ENCODE peak calls at places on chromosomes 6 and 20, in six cellular contexts. U, J, O, T, L and Q are unnamed samples.

GRCh38 chr20:25213566-25214415 is 18.3 kb downstream of the ENTPD6 start:
- DNase-seq in J (no peak), U (no peak), L (no peak), O (peak; percentile 9), T (no peak), Q (no peak)

GRCh38 chr20:34318609-34319443 is 15.7 kb upstream of the AHCY start:
- DNase-seq in O (no peak), L (no peak), T (no peak), J (no peak), U (no peak), Q (no peak)

GRCh38 chr6:17454316-17455005 is 61.1 kb downstream of the CAP2 start:
- DNase-seq in U (no peak), O (no peak), L (no peak), T (no peak), J (no peak), Q (no peak)

GRCh38 chr6:49326337-49326736 is 136.7 kb downstream of the MMUT start:
- DNase-seq in T (no peak), L (no peak), J (no peak), O (no peak), U (no peak), Q (no peak)

GRCh38 chr6:7761047-7761446 is 35.1 kb downstream of the BMP6 start:
- DNase-seq in U (no peak), L (no peak), T (no peak), O (no peak), J (no peak), Q (no peak)

GRCh38 chr6:45626087-45626891 is 248.6 kb upstream of the SUPT3H start:
- DNase-seq in T (no peak), L (peak; percentile 59), U (no peak), O (no peak), J (no peak), Q (no peak)

GRCh38 chr20:1876975-1877603 is 18.1 kb upstream of the SIRPA start:
- DNase-seq in U (peak; percentile 13), J (no peak), T (no peak), L (no peak), O (no peak), Q (no peak)

GRCh38 chr20:25277051-25277801 is 29.3 kb downstream of the PYGB start:
- DNase-seq in J (peak; percentile 10), T (peak; percentile 59), U (peak; percentile 39), O (peak; percentile 11), L (no peak), Q (no peak)

GRCh38 chr6:38261626-38262025 is 378.1 kb downstream of the BTBD9 start:
- DNase-seq in O (no peak), J (no peak), U (no peak), T (no peak), L (no peak), Q (no peak)

GRCh38 chr20:63013207-63013606 is 6.4 kb upstream of the BHLHE23 start:
- DNase-seq in J (no peak), L (no peak), T (no peak), O (no peak), U (no peak), Q (no peak)

GRCh38 chr6:1496836-1497592 is 107.6 kb downstream of the FOXF2 start:
- DNase-seq in T (no peak), U (no peak), O (no peak), L (no peak), J (no peak), Q (no peak)

GRCh38 chr6:141925001-141925400 is 207.7 kb upstream of the GJE1 start:
- DNase-seq in O (no peak), L (no peak), T (no peak), U (no peak), J (no peak), Q (no peak)

GRCh38 chr6:87588756-87589407 is 905 bp downstream of the RARS2 start:
- DNase-seq in O (no peak), L (no peak), T (no peak), J (no peak), U (no peak), Q (no peak)

GRCh38 chr6:157607317-157608109 is 215.5 kb upstream of the SNX9 start:
- DNase-seq in T (no peak), O (no peak), J (no peak), L (no peak), U (no peak), Q (no peak)

GRCh38 chr20:12265662-12266061 is 348.0 kb downstream of the BTBD3 start:
- DNase-seq in J (no peak), T (no peak), L (peak; percentile 8), O (no peak), U (no peak), Q (no peak)

GRCh38 chr6:82397962-82398692 is 34.5 kb downstream of the TPBG start:
- DNase-seq in O (no peak), L (no peak), T (no peak), U (no peak), J (no peak), Q (no peak)

GRCh38 chr20:10763117-10763516 is 89.3 kb upstream of the JAG1 start:
- DNase-seq in O (no peak), J (no peak), U (no peak), T (no peak), L (no peak), Q (no peak)

GRCh38 chr20:37414133-37414532 is 68.2 kb downstream of the SRC start:
- DNase-seq in T (no peak), L (no peak), O (no peak), J (no peak), U (no peak), Q (no peak)

GRCh38 chr20:1207293-1207884 is 4.1 kb downstream of the C20orf202 start:
- DNase-seq in O (no peak), J (no peak), L (no peak), U (no peak), T (no peak), Q (no peak)

GRCh38 chr6:127303917-127304316 is 37.3 kb downstream of the RNF146 start:
- DNase-seq in L (no peak), U (no peak), O (no peak), J (no peak), T (no peak), Q (no peak)

GRCh38 chr6:34355889-34356288 is 36.6 kb downstream of the NUDT3 start:
- DNase-seq in U (no peak), T (no peak), L (no peak), O (no peak), J (no peak), Q (no peak)

DNA sequence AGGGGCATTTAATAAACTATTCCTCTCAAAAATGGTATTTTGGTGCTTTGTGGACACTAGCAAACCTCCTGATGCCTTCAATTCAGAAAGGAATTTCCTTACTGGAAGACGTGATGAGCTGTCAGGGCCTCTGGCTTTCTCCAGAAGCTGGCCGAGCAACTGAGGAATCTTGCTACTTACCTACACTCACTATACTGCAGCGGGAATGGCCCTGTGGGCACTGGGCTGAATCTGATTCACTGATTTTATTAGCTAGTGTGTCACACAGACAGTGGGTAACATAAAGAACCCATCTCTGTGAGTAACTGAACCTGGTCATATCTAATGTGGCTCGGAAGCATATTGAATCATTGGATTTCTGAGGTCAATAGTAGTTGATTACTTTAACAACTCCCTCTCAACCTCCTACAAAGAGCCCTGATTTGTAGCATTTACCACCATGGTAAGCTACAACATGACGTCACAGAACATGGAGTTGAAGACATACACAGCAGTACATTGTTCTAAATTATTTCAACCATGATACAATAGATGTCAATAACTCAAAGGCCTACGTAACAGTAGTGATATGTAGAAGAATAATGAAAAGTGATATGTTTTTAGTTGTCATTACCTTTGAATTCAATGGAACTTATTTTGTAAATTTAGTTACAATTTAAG is 232.1 kb downstream of the SYNE1 start:
- DNase-seq in J (no peak), U (no peak), T (no peak), O (no peak), L (no peak), Q (no peak)
- TF ChIP-seq CTCF in J (no peak), U (no peak), T (no peak), O (no peak), L (no peak), Q (no peak)

GRCh38 chr6:31352497-31353368 is 4.2 kb downstream of the HLA-B start:
- DNase-seq in T (no peak), L (no peak), O (no peak), J (no peak), U (no peak), Q (no peak)

GRCh38 chr6:31354788-31355539 is 2.0 kb downstream of the HLA-B start:
- DNase-seq in U (no peak), L (no peak), J (no peak), T (no peak), O (no peak), Q (no peak)

GRCh38 chr6:31355540-31355988 is 1.4 kb downstream of the HLA-B start:
- DNase-seq in J (no peak), O (no peak), L (no peak), U (no peak), T (no peak), Q (no peak)

GRCh38 chr6:31353508-31353907 is 3.5 kb downstream of the HLA-B start:
- DNase-seq in J (no peak), O (no peak), U (no peak), T (no peak), L (no peak), Q (no peak)

DNA sequence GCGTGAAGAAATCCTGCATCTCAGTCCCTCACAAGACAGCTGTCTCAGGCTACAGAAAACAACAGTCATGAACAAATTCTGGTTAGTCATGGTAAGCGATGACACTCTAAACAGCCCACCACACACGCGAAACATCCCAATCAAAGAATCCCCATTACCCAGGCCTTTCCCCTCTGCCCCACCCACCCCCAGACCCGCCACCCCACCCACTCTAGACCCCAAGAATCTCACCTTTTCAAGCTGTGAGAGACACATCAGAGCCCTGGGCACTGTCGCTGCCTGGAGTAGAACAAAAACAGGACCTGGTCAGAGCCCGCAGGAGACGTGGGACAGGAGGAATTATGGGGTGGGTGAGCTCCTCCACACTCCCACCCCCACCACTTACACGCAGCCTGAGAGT is 2.7 kb downstream of the HLA-B start:
- DNase-seq in L (no peak), J (no peak), O (no peak), U (no peak), T (no peak), Q (no peak)
- H3K4me3 ChIP-seq in L (no peak overlapping the region), J (no peak overlapping the region), O (no peak overlapping the region), U (peak overlapping the region; percentile 67), T (no peak overlapping the region), Q (no peak overlapping the region)

DNA sequence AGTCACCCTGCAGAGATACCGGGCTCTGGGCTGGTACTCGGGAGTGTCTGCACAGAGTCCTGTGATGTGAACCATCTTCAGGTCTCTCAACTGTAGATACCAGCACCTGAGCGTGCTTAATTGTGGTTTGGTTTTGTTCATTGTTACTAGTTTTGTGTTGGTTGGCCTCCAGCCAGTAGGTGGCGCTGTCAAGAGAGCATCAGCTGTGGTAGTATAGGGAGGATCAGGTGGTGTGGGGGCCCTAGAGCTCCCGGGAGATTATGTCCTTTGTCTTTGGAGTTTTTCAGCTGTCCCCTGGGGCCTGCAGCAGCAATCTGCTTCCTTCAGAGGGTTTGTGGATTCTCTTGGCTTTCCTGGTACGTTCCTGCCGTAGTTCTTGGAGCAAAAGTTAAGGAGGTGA is 67.9 kb downstream of the CDYL start:
- DNase-seq in O (no peak), U (no peak), L (no peak), J (no peak), T (no peak), Q (no peak)
- TF ChIP-seq CTCF in O (no peak), U (peak; percentile 4), L (no peak), J (no peak), T (no peak), Q (peak; percentile 30)

DNA sequence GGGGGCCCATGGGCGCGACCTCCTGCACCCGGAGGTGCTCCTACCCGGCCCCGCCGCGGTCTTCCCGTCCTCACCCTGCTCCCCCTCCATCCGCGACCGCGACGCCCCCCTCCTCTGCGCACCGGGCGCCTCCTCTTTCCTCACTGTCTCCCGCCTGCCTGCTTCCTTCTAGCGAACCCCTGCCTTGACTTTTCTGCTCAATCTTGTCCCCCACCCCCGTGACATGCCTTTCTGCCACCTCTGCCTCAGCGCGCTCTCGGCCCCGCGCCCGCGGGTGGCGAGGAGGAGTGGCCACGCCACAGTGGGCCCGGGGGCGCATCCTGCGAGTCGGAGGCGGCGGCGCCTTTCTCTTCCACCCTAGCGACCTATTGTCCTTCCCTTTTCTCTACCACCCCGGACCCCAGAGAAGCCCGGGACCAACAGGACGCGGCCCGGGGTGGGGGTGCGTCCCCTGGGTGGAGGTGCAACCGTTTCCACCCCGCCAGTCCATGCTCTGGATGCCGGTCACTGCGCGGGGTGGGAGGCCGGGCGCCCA is 2.1 kb downstream of the PDE10A start:
- DNase-seq in T (no peak), U (no peak), J (no peak), L (no peak), O (no peak), Q (no peak)
- H3K4me3 ChIP-seq in T (peak overlapping the region; percentile 52), U (peak overlapping the region; percentile 71), J (no peak overlapping the region), L (no peak overlapping the region), O (peak overlapping the region; percentile 58), Q (peak overlapping the region; percentile 84)